ENCODE peak calls at places on chromosomes 16 and 17, in nine cellular contexts. One of them, this sample, is unnamed. For H3K27me3 and H3K4me1, the result is how much of the 10 kb centered on the place peaks cover.

GRCh38 chr17:5580367-5580766 is 3.9 kb downstream of the NLRP1 start:
- DNase-seq in iPS DF 6.9: no peak
- DNase-seq in aorta: no peak
- DNase-seq in tibial nerve: no peak
- DNase-seq in PC-9: no peak
- DNase-seq in DND-41: no peak
- DNase-seq in mesendoderm: no peak
- DNase-seq in psoas muscle: no peak
- DNase-seq in cardiac muscle cell: peak
- DNase-seq in this sample: no peak

GRCh38 chr16:72246423-72246822 is 74.5 kb upstream of the PMFBP1 start:
- DNase-seq in iPS DF 6.9: no peak
- DNase-seq in aorta: no peak
- DNase-seq in tibial nerve: no peak
- DNase-seq in PC-9: no peak
- DNase-seq in DND-41: peak
- DNase-seq in mesendoderm: no peak
- DNase-seq in psoas muscle: no peak
- DNase-seq in cardiac muscle cell: no peak
- DNase-seq in this sample: no peak

GRCh38 chr16:17607075-17607509 is 136.3 kb upstream of the XYLT1 start:
- DNase-seq in iPS DF 6.9: no peak
- DNase-seq in aorta: no peak
- DNase-seq in tibial nerve: no peak
- DNase-seq in PC-9: no peak
- DNase-seq in DND-41: peak
- DNase-seq in mesendoderm: no peak
- DNase-seq in psoas muscle: no peak
- DNase-seq in cardiac muscle cell: no peak
- DNase-seq in this sample: no peak

GRCh38 chr17:731943-732787 is at the start of gene TLCD3A:
- DNase-seq in iPS DF 6.9: no peak
- DNase-seq in aorta: peak
- DNase-seq in tibial nerve: peak
- DNase-seq in PC-9: peak
- DNase-seq in DND-41: peak
- DNase-seq in mesendoderm: peak
- DNase-seq in psoas muscle: peak
- DNase-seq in cardiac muscle cell: peak
- DNase-seq in this sample: peak

GRCh38 chr16:74290356-74290755 is 6.3 kb upstream of the PSMD7 start:
- DNase-seq in iPS DF 6.9: no peak
- DNase-seq in aorta: no peak
- DNase-seq in tibial nerve: no peak
- DNase-seq in PC-9: no peak
- DNase-seq in DND-41: no peak
- DNase-seq in mesendoderm: no peak
- DNase-seq in psoas muscle: no peak
- DNase-seq in cardiac muscle cell: no peak
- DNase-seq in this sample: no peak

GRCh38 chr17:74243013-74243755 is 29.8 kb downstream of the TTYH2 start:
- DNase-seq in iPS DF 6.9: no peak
- DNase-seq in aorta: no peak
- DNase-seq in tibial nerve: no peak
- DNase-seq in PC-9: no peak
- DNase-seq in DND-41: no peak
- DNase-seq in mesendoderm: no peak
- DNase-seq in psoas muscle: no peak
- DNase-seq in cardiac muscle cell: no peak
- DNase-seq in this sample: no peak

GRCh38 chr16:2821483-2822157 is 4.6 kb downstream of the PRSS21 start:
- DNase-seq in iPS DF 6.9: no peak
- DNase-seq in aorta: peak
- DNase-seq in tibial nerve: no peak
- DNase-seq in PC-9: no peak
- DNase-seq in DND-41: no peak
- DNase-seq in mesendoderm: no peak
- DNase-seq in psoas muscle: no peak
- DNase-seq in cardiac muscle cell: no peak
- DNase-seq in this sample: peak

GRCh38 chr16:65122974-65123845 is 1.3 kb upstream of the CDH11 start:
- DNase-seq in iPS DF 6.9: no peak
- DNase-seq in aorta: peak
- DNase-seq in tibial nerve: peak
- DNase-seq in PC-9: no peak
- DNase-seq in DND-41: no peak
- DNase-seq in mesendoderm: peak
- DNase-seq in psoas muscle: peak
- DNase-seq in cardiac muscle cell: peak
- DNase-seq in this sample: peak

GRCh38 chr17:31431098-31431794 is 39.8 kb downstream of the RAB11FIP4 start:
- DNase-seq in iPS DF 6.9: no peak
- DNase-seq in aorta: no peak
- DNase-seq in tibial nerve: no peak
- DNase-seq in PC-9: no peak
- DNase-seq in DND-41: no peak
- DNase-seq in mesendoderm: no peak
- DNase-seq in psoas muscle: no peak
- DNase-seq in cardiac muscle cell: no peak
- DNase-seq in this sample: no peak

GRCh38 chr17:31433091-31433790 is 41.8 kb downstream of the RAB11FIP4 start:
- DNase-seq in iPS DF 6.9: no peak
- DNase-seq in aorta: no peak
- DNase-seq in tibial nerve: no peak
- DNase-seq in PC-9: no peak
- DNase-seq in DND-41: peak
- DNase-seq in mesendoderm: no peak
- DNase-seq in psoas muscle: no peak
- DNase-seq in cardiac muscle cell: no peak
- DNase-seq in this sample: no peak

GRCh38 chr17:31433811-31434210 is 42.3 kb downstream of the RAB11FIP4 start:
- DNase-seq in iPS DF 6.9: no peak
- DNase-seq in aorta: no peak
- DNase-seq in tibial nerve: no peak
- DNase-seq in PC-9: no peak
- DNase-seq in DND-41: no peak
- DNase-seq in mesendoderm: no peak
- DNase-seq in psoas muscle: no peak
- DNase-seq in cardiac muscle cell: no peak
- DNase-seq in this sample: no peak

GRCh38 chr17:31434404-31435050 is 43.1 kb downstream of the RAB11FIP4 start:
- DNase-seq in iPS DF 6.9: no peak
- DNase-seq in aorta: no peak
- DNase-seq in tibial nerve: no peak
- DNase-seq in PC-9: no peak
- DNase-seq in DND-41: no peak
- DNase-seq in mesendoderm: no peak
- DNase-seq in psoas muscle: no peak
- DNase-seq in cardiac muscle cell: no peak
- DNase-seq in this sample: no peak

DNA sequence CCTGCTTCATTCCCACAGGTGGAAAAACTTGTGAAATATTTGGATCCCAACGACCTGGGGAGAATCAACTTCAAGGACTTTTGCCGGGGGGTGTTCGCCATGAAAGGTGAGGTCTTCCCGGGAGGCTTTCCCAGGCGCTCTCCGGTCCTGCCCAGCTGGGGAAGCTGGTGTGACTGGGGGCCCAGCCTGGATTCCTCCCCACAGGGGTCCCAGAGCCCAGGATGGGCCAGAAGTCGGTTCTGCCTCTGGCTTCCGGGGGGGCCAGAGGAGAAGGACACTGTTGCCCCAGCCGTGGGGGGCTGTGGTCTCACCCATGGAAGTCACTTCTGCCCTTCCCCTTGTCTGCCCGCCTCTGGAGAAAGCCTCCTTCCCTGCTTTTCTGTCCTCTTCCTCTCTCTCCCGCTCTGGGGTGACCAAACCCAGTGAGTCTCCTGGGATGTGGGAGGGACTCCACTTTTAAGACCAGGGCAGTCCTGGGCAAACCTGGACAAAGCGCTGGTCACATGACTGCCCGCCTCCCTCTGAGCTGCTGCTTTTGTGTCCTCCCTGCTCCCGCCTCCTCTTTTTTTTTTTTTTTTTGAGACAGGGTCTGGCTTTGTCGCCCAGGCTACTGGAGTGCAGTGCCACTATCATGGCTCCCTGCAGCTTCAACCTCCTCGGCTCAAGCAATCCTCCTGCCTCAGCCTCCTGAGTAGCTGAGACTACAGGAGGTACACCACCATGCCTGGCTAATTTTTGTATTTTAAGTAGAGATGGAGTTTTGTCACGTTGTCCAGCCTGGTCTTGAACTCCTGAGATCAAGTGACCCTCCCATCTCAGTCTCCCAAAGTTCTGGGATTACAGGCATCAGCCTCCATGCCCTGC is 40.6 kb downstream of the RAB11FIP4 start:
- DNase-seq in iPS DF 6.9: no peak
- DNase-seq in aorta: no peak
- DNase-seq in tibial nerve: no peak
- DNase-seq in PC-9: no peak
- DNase-seq in DND-41: no peak
- DNase-seq in mesendoderm: peak
- DNase-seq in psoas muscle: no peak
- DNase-seq in cardiac muscle cell: no peak
- DNase-seq in this sample: no peak
- H3K27me3 ChIP-seq in iPS DF 6.9: under half
- H3K27me3 ChIP-seq in aorta: under half
- H3K27me3 ChIP-seq in tibial nerve: under half
- H3K27me3 ChIP-seq in PC-9: under half
- H3K27me3 ChIP-seq in DND-41: under half
- H3K27me3 ChIP-seq in mesendoderm: under half
- H3K27me3 ChIP-seq in psoas muscle: under half
- H3K27me3 ChIP-seq in cardiac muscle cell: under half
- H3K27me3 ChIP-seq in this sample: under half

GRCh38 chr17:34082404-34082803 is 172.7 kb upstream of the CCL2 start:
- DNase-seq in iPS DF 6.9: no peak
- DNase-seq in aorta: no peak
- DNase-seq in tibial nerve: no peak
- DNase-seq in PC-9: no peak
- DNase-seq in DND-41: no peak
- DNase-seq in mesendoderm: no peak
- DNase-seq in psoas muscle: no peak
- DNase-seq in cardiac muscle cell: no peak
- DNase-seq in this sample: no peak

GRCh38 chr17:34081269-34081668 is 173.8 kb upstream of the CCL2 start:
- DNase-seq in iPS DF 6.9: peak
- DNase-seq in aorta: no peak
- DNase-seq in tibial nerve: no peak
- DNase-seq in PC-9: no peak
- DNase-seq in DND-41: peak
- DNase-seq in mesendoderm: peak
- DNase-seq in psoas muscle: no peak
- DNase-seq in cardiac muscle cell: peak
- DNase-seq in this sample: no peak

GRCh38 chr17:34071891-34072420 is 183.1 kb upstream of the CCL2 start:
- DNase-seq in iPS DF 6.9: no peak
- DNase-seq in aorta: no peak
- DNase-seq in tibial nerve: no peak
- DNase-seq in PC-9: no peak
- DNase-seq in DND-41: no peak
- DNase-seq in mesendoderm: no peak
- DNase-seq in psoas muscle: no peak
- DNase-seq in cardiac muscle cell: no peak
- DNase-seq in this sample: no peak

GRCh38 chr17:34075076-34075475 is 180.0 kb upstream of the CCL2 start:
- DNase-seq in iPS DF 6.9: no peak
- DNase-seq in aorta: no peak
- DNase-seq in tibial nerve: no peak
- DNase-seq in PC-9: no peak
- DNase-seq in DND-41: no peak
- DNase-seq in mesendoderm: no peak
- DNase-seq in psoas muscle: no peak
- DNase-seq in cardiac muscle cell: no peak
- DNase-seq in this sample: no peak

DNA sequence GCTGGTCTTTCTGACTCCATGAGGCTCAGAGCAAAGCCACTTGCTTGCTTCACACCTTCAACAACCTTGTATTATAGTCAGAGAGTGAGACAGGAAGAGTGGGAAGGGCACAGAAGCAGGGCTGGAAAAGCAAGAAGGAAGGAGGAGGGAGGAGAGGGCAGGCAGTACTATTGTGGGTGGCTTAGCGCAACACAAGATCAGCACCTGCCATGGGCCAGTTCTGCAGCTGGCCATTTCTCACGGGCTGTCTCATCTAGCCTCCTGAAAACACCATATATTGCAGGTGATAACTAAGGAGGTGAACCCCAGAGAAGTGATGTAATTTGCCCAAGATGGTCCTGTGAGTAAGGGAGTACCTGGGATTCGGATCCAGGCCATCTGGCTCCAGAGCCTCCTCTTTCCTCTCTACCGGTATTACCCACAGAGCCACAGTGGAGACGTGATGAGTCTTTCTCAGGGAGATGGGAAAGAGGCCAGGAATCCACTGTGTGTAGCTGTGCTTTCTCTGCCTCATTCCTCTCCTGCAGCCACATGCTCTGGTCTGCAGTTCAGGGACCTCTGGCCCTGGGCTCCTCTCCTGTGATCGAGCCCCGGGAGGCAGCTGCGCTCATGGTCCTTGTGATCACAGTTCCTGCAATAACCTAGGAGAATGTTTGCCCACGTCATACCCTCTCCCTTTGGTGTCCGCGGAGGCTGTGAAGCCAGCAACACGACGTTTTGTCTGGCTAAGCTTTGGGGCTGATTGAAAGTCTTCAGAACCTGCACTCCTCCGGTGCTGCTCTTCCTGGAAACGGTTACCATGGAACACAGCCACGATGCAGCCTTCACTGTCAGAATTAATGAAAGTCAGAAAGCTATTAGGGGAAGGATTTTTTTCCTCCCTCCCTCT is 178.1 kb upstream of the CCL2 start:
- DNase-seq in iPS DF 6.9: no peak
- DNase-seq in aorta: no peak
- DNase-seq in tibial nerve: no peak
- DNase-seq in PC-9: no peak
- DNase-seq in DND-41: no peak
- DNase-seq in mesendoderm: no peak
- DNase-seq in psoas muscle: no peak
- DNase-seq in cardiac muscle cell: no peak
- DNase-seq in this sample: peak
- H3K4me1 ChIP-seq in iPS DF 6.9: under half
- H3K4me1 ChIP-seq in aorta: under half
- H3K4me1 ChIP-seq in tibial nerve: under half
- H3K4me1 ChIP-seq in PC-9: under half
- H3K4me1 ChIP-seq in DND-41: under half
- H3K4me1 ChIP-seq in mesendoderm: under half
- H3K4me1 ChIP-seq in psoas muscle: under half
- H3K4me1 ChIP-seq in cardiac muscle cell: under half
- H3K4me1 ChIP-seq in this sample: under half

DNA sequence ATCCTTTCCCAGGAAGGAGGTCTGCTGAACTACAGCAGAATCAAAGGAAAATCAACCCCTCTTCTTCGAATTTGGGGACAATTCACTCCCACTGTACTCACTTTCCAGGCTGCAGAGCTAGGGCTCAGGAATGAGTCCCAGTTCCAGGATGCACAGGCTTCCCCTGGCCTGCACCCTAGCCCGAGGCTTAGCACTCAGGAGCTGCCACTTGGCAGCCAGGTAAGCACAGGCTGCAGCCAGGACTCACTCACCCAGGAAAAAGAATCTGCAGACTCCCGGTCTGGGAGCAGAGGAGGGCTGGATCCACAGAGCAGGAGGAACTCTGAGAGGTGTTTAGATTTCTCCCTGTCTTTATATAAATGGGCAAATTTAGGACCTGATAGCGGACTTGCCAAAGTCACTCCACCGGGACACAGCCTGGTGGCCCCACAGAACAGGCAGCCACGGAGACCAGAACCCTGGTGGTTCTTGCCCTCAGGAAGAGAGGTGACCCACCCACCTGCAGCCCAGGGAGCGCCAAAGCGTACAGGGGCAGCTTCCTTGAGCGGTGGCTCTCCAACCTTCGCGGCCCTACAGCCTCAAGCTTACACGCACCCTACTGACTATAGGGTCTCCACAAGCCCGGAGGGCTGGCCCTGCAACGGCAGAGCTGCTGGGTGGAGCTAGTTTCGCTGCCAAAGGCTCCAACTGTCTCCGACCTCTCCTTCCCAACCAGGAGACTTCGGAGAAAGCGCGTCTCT is 4.8 kb downstream of the CBLN1 start:
- DNase-seq in iPS DF 6.9: no peak
- DNase-seq in aorta: no peak
- DNase-seq in tibial nerve: no peak
- DNase-seq in PC-9: no peak
- DNase-seq in DND-41: no peak
- DNase-seq in mesendoderm: peak
- DNase-seq in psoas muscle: no peak
- DNase-seq in cardiac muscle cell: no peak
- DNase-seq in this sample: no peak
- H3K4me3 ChIP-seq in iPS DF 6.9: no peak
- H3K4me3 ChIP-seq in aorta: no peak
- H3K4me3 ChIP-seq in tibial nerve: no peak
- H3K4me3 ChIP-seq in PC-9: no peak
- H3K4me3 ChIP-seq in DND-41: no peak
- H3K4me3 ChIP-seq in mesendoderm: no peak
- H3K4me3 ChIP-seq in psoas muscle: no peak
- H3K4me3 ChIP-seq in cardiac muscle cell: no peak
- H3K4me3 ChIP-seq in this sample: no peak

GRCh38 chr16:985646-986400 is 4.3 kb downstream of the SOX8 start:
- DNase-seq in iPS DF 6.9: no peak
- DNase-seq in aorta: no peak
- DNase-seq in tibial nerve: no peak
- DNase-seq in PC-9: no peak
- DNase-seq in DND-41: no peak
- DNase-seq in mesendoderm: no peak
- DNase-seq in psoas muscle: no peak
- DNase-seq in cardiac muscle cell: no peak
- DNase-seq in this sample: no peak
- H3K27me3 ChIP-seq in iPS DF 6.9: under half
- H3K27me3 ChIP-seq in aorta: under half
- H3K27me3 ChIP-seq in tibial nerve: under half
- H3K27me3 ChIP-seq in PC-9: half or more
- H3K27me3 ChIP-seq in DND-41: under half
- H3K27me3 ChIP-seq in mesendoderm: under half
- H3K27me3 ChIP-seq in psoas muscle: half or more
- H3K27me3 ChIP-seq in cardiac muscle cell: under half
- H3K27me3 ChIP-seq in this sample: under half

This sample was measured in pancreas.